ENCODE peak calls at places on chromosome 20, in five cellular contexts. W, A, J, Y and Q are unnamed samples. For H3K4me1, the result is how much of the 10 kb centered on the place peaks cover.

GRCh38 chr20:63101781-63102719 is 95.3 kb upstream of the BHLHE23 start:
- DNase-seq in J (peak), Y (peak), A (peak), W (no peak), Q (no peak)

GRCh38 chr20:53917145-53918009 is 153.0 kb downstream of the BCAS1 start:
- DNase-seq in A (no peak), J (peak), W (no peak), Y (peak), Q (peak)

GRCh38 chr20:7744411-7744810 is 195.8 kb downstream of the HAO1 start:
- DNase-seq in A (no peak), Y (no peak), W (no peak), J (no peak), Q (no peak)

GRCh38 chr20:15396900-15397299 is 1059.5 kb upstream of the FLRT3 start:
- DNase-seq in J (no peak), Y (no peak), W (no peak), A (no peak), Q (no peak)

GRCh38 chr20:37032077-37032476 is 63.7 kb downstream of the RBL1 start:
- DNase-seq in Y (no peak), A (no peak), W (no peak), J (no peak), Q (no peak)

GRCh38 chr20:22686097-22686496 is 101.7 kb upstream of the FOXA2 start:
- DNase-seq in A (no peak), Y (peak), W (peak), J (no peak), Q (no peak)

GRCh38 chr20:63173552-63174191 is 42.3 kb downstream of the YTHDF1 start:
- DNase-seq in A (no peak), J (no peak), W (no peak), Y (no peak), Q (no peak)

GRCh38 chr20:19498756-19499155 is 259.3 kb upstream of the RIN2 start:
- DNase-seq in W (no peak), Y (no peak), A (no peak), J (no peak), Q (no peak)

GRCh38 chr20:34564810-34565209 is 6.3 kb downstream of the MAP1LC3A start:
- DNase-seq in W (no peak), Y (no peak), A (no peak), J (no peak), Q (peak)

GRCh38 chr20:40225596-40225995 is 463.4 kb downstream of the MAFB start:
- DNase-seq in J (no peak), A (no peak), W (no peak), Y (no peak), Q (no peak)

GRCh38 chr20:2835331-2835796 is 5.1 kb downstream of the PCED1A start:
- DNase-seq in Y (no peak), J (no peak), A (no peak), W (no peak), Q (no peak)

GRCh38 chr20:39795401-39796272 is 833.5 kb downstream of the DHX35 start:
- DNase-seq in A (no peak), Y (no peak), J (no peak), W (no peak), Q (no peak)

GRCh38 chr20:25065625-25066338 is 7.8 kb upstream of the ACSS1 start:
- DNase-seq in J (peak), W (peak), Y (peak), A (peak), Q (peak)

GRCh38 chr20:47972916-47973309 is 187.6 kb upstream of the SULF2 start:
- DNase-seq in A (no peak), W (no peak), Y (no peak), J (no peak), Q (no peak)

GRCh38 chr20:663315-664090 is 10.5 kb upstream of the SRXN1 start:
- DNase-seq in Y (peak), W (no peak), A (no peak), J (no peak), Q (no peak)

GRCh38 chr20:7003598-7003997 is 236.1 kb downstream of the BMP2 start:
- DNase-seq in W (no peak), J (no peak), A (no peak), Y (no peak), Q (no peak)

GRCh38 chr20:53070714-53071392 is 98.7 kb downstream of the TSHZ2 start:
- DNase-seq in Y (no peak), W (no peak), J (no peak), A (no peak), Q (no peak)

GRCh38 chr20:49037962-49038387 is 8.1 kb upstream of the CSE1L start:
- DNase-seq in J (no peak), Y (peak), W (no peak), A (no peak), Q (no peak)

GRCh38 chr20:38094968-38095689 is 61.6 kb downstream of the RPRD1B start:
- DNase-seq in J (no peak), Y (no peak), W (no peak), A (no peak), Q (no peak)

GRCh38 chr20:38092260-38092857 is 58.8 kb downstream of the RPRD1B start:
- DNase-seq in Y (no peak), A (no peak), W (no peak), J (no peak), Q (no peak)

GRCh38 chr20:38093641-38094077 is 60.1 kb downstream of the RPRD1B start:
- DNase-seq in W (no peak), J (no peak), Y (no peak), A (no peak), Q (no peak)

GRCh38 chr20:38091447-38092216 is 58.1 kb downstream of the RPRD1B start:
- DNase-seq in W (no peak), Y (no peak), J (peak), A (no peak), Q (no peak)

GRCh38 chr20:38094373-38094775 is 60.8 kb downstream of the RPRD1B start:
- DNase-seq in A (peak), W (no peak), Y (no peak), J (peak), Q (peak)
- H3K4me1 ChIP-seq in A (under half), W (under half), Y (under half), J (under half), Q (under half)

DNA sequence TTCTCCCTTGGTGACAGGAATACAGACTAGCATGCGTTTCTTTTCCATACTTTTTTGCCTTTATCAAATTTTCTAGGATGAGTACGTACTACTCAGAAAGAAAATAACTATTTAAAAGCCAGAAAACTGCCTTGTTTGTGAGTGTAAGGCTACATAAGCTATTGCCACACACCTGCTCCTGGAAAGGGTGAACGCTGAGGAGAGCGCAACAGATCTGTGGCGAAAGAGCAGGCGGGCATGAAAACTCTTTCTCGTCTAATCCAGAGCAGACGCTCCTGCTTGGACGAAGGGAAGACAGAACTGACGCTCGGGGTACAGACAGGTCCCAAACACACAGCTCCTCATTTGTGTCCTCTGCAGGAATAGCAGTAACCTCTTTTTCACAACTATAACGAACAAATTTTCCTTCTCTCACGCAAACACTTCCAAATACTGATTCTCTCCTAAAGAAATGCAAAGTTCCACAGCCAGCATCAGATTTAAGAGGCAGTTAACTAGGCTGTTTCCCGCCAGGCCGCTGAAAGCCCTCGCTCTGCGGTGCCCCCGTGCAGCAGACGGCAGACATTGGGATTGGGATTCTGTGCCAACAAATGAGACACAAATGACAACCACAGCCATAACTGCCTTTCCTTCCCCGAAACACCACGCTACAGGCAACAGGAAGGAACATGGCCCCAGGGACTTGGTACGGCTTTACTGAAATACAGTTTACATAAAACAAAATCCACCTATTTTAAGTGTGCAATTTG is 20.0 kb downstream of the TAF4 start:
- DNase-seq in W (no peak), Y (no peak), J (no peak), A (peak), Q (no peak)
- H3K4me1 ChIP-seq in W (under half), Y (under half), J (under half), A (under half), Q (under half)

GRCh38 chr20:44185574-44185973 is 1.4 kb downstream of the JPH2 start:
- DNase-seq in Y (no peak), A (no peak), J (no peak), W (no peak), Q (no peak)

GRCh38 chr20:44182863-44183262 is 4.1 kb downstream of the JPH2 start:
- DNase-seq in J (no peak), Y (no peak), A (no peak), W (no peak), Q (no peak)

GRCh38 chr20:44181611-44182010 is 5.4 kb downstream of the JPH2 start:
- DNase-seq in W (no peak), J (no peak), Y (no peak), A (no peak), Q (peak)

GRCh38 chr20:44182135-44182765 is 4.7 kb downstream of the JPH2 start:
- DNase-seq in Y (no peak), A (no peak), J (no peak), W (no peak), Q (peak)

GRCh38 chr20:44183282-44183681 is 3.7 kb downstream of the JPH2 start:
- DNase-seq in J (no peak), W (no peak), Y (no peak), A (no peak), Q (no peak)
- H3K4me1 ChIP-seq in J (under half), W (under half), Y (under half), A (under half), Q (half or more)

GRCh38 chr20:32522775-32523612 is 62.1 kb downstream of the NOL4L start:
- DNase-seq in J (no peak), A (peak), Y (peak), W (no peak), Q (no peak)
- H3K4me1 ChIP-seq in J (under half), A (half or more), Y (under half), W (under half), Q (under half)

GRCh38 chr20:17958326-17959256 is 10.0 kb downstream of the SNX5 start:
- DNase-seq in W (no peak), Y (no peak), J (no peak), A (no peak), Q (no peak)
- H3K4me1 ChIP-seq in W (under half), Y (under half), J (under half), A (half or more), Q (half or more)

GRCh38 chr20:57401565-57401918 is 10.3 kb downstream of the RBM38 start:
- DNase-seq in J (no peak), W (no peak), A (no peak), Y (no peak), Q (no peak)
- H3K4me1 ChIP-seq in J (under half), W (under half), A (half or more), Y (under half), Q (half or more)